ENCODE peak calls at places on chromosomes 16 and 17, in four cellular contexts. J is aorta; X is sigmoid colon; M is CD8-positive, alpha-beta memory T cell. T is an unnamed sample.

GRCh38 chr17:43854498-43854897 is 7.5 kb downstream of the CD300LG start:
- DNase-seq in J (no peak), X (no peak), M (no peak), T (no peak)

GRCh38 chr16:788399-789126 is at the start of gene CHTF18:
- DNase-seq in J (peak; percentile 94), X (peak; percentile 94), M (peak; percentile 94), T (peak; percentile 93)

GRCh38 chr17:55540414-55541091 is 29.3 kb upstream of the SMIM36 start:
- DNase-seq in J (no peak), X (no peak), M (no peak), T (no peak)

GRCh38 chr17:40818343-40818732 is 4.1 kb downstream of the KRT10 start:
- DNase-seq in J (no peak), X (no peak), M (no peak), T (no peak)

GRCh38 chr16:61934591-61934990 is 101.6 kb downstream of the CDH8 start:
- DNase-seq in J (no peak), X (no peak), M (no peak), T (no peak)

GRCh38 chr17:29434550-29434949 is 44.4 kb downstream of the TAOK1 start:
- DNase-seq in J (no peak), X (no peak), M (no peak), T (no peak)

GRCh38 chr17:7393613-7394451 is 493 bp downstream of the PLSCR3 start:
- DNase-seq in J (no peak), X (peak; percentile 76), M (peak; percentile 75), T (peak; percentile 74)

GRCh38 chr16:90020838-90021382 is 1.7 kb upstream of the DBNDD1 start:
- DNase-seq in J (no peak), X (no peak), M (no peak), T (no peak)

GRCh38 chr17:19014628-19015215 is 10.2 kb upstream of the FAM83G start:
- DNase-seq in J (peak; percentile 40), X (no peak), M (no peak), T (no peak)

GRCh38 chr17:68204736-68205135 is 43.1 kb upstream of the AMZ2 start:
- DNase-seq in J (no peak), X (no peak), M (no peak), T (no peak)

GRCh38 chr16:80526418-80527061 is 14.3 kb upstream of the DYNLRB2 start:
- DNase-seq in J (peak; percentile 48), X (no peak), M (peak; percentile 46), T (peak; percentile 9)

GRCh38 chr16:82055117-82055516 is 20.1 kb downstream of the HSD17B2 start:
- DNase-seq in J (no peak), X (no peak), M (no peak), T (no peak)

GRCh38 chr17:50798424-50799344 is 31.4 kb upstream of the ANKRD40CL start:
- DNase-seq in J (no peak), X (no peak), M (no peak), T (no peak)

GRCh38 chr17:57403241-57403640 is 146.9 kb downstream of the MSI2 start:
- DNase-seq in J (no peak), X (no peak), M (no peak), T (no peak)

GRCh38 chr17:52134641-52135040 is 23.9 kb downstream of the CA10 start:
- DNase-seq in J (no peak), X (no peak), M (no peak), T (no peak)

GRCh38 chr17:17675925-17676534 is 5.2 kb upstream of the RAI1 start:
- DNase-seq in J (no peak), X (no peak), M (peak; percentile 45), T (no peak)

GRCh38 chr17:44024271-44024663 is 9.5 kb upstream of the TMEM101 start:
- DNase-seq in J (no peak), X (no peak), M (no peak), T (no peak)

GRCh38 chr17:142102-142661 is 4.8 kb downstream of the SCGB1C2 start:
- DNase-seq in J (peak; percentile 38), X (peak; percentile 61), M (no peak), T (no peak)

GRCh38 chr17:17190188-17190587 is 15.9 kb downstream of the PLD6 start:
- DNase-seq in J (no peak), X (no peak), M (no peak), T (no peak)

GRCh38 chr16:63938661-63939060 is 1183.2 kb downstream of the CDH11 start:
- DNase-seq in J (no peak), X (no peak), M (no peak), T (no peak)

GRCh38 chr16:87836346-87836843 is 32.9 kb downstream of the SLC7A5 start:
- DNase-seq in J (no peak), X (no peak), M (no peak), T (no peak)

GRCh38 chr16:87836844-87837581 is 32.3 kb downstream of the SLC7A5 start:
- DNase-seq in J (no peak), X (no peak), M (no peak), T (no peak)

GRCh38 chr16:87834668-87835473 is 34.4 kb downstream of the SLC7A5 start:
- DNase-seq in J (no peak), X (peak; percentile 85), M (no peak), T (no peak)

GRCh38 chr16:87834015-87834667 is 35.2 kb downstream of the SLC7A5 start:
- DNase-seq in J (no peak), X (no peak), M (no peak), T (no peak)

GRCh38 chr16:87835882-87836331 is 33.4 kb downstream of the SLC7A5 start:
- DNase-seq in J (no peak), X (no peak), M (no peak), T (no peak)
- H3K27ac ChIP-seq in J (no peak overlapping the region), X (no peak overlapping the region), M (no peak overlapping the region), T (no peak overlapping the region)

DNA sequence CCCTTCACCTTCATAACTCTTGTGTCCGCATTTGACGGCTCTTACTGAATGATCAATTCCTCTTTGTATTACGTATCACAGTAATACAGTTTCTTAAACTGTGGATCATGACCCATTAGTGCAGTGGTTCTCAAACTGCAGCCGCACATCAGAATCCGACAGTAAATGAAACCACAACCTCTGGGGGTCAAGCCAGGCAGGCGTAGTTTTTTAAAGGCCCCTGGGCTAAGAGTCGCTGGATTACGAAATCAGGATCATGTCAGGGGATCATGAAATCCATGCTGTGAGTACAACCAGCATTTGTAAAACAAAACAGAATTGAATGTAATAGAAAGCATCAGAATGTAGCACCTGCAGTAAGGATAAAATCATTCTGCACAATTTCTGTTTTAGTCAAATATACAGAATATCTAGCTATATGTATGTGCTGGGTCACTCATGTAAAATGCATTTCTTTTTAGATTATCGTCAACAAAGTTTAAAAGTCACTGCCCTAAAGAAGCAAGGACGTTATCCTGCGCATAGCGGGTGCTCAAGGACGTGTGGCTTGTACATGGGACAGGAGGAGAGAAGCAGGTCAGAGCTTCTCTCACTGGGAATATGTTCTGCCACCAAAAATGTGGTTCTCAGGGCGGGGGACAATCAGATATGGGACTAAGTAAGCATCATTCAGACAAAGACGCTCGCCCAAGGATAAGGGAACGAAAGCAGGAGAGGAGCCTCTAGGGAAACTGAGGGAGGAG is 113.1 kb downstream of the ZFHX3 start:
- DNase-seq in J (no peak), X (peak; percentile 74), M (no peak), T (no peak)
- H3K4me1 ChIP-seq in J (peaks cover 5% of the 10 kb centered on the region), X (peaks cover 88% of the 10 kb centered on the region), M (no peaks in the 10 kb centered on the region), T (no peaks in the 10 kb centered on the region)

GRCh38 chr17:39210093-39210434 is 10.0 kb downstream of the RPL19 start:
- DNase-seq in J (no peak), X (no peak), M (no peak), T (no peak)
- H3K27ac ChIP-seq in J (peak overlapping the region; percentile 34), X (peak overlapping the region; percentile 57), M (no peak overlapping the region), T (no peak overlapping the region)

GRCh38 chr16:75471723-75472634 is 7.5 kb upstream of the TMEM170A start:
- DNase-seq in J (peak; percentile 54), X (peak; percentile 78), M (peak; percentile 37), T (no peak)
- H3K4me1 ChIP-seq in J (no peaks in the 10 kb centered on the region), X (no peaks in the 10 kb centered on the region), M (no peaks in the 10 kb centered on the region), T (no peaks in the 10 kb centered on the region)

DNA sequence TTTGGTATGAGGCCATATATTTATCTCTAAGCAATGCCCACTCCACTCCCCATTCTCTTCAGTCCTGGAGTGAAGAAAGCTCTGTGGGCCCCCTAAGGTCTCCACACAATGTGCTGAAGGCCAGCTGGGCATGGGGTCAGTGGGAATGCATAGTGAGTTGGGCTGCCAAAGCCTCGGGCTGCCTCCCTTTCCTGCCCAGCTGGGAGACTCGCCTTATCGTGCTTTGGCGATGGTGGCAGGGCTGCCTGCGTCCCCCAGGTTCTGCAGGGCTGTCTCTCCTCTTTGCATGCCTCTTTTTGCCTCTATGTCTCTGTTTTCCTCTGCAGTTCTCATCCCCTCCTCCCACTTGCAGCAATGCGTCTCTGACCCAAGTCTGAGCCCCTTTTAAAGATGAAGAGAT is 116.5 kb downstream of the CYLD start:
- DNase-seq in J (no peak), X (no peak), M (no peak), T (no peak)
- H3K27ac ChIP-seq in J (no peak overlapping the region), X (no peak overlapping the region), M (no peak overlapping the region), T (no peak overlapping the region)

GRCh38 chr16:85437161-85438052 is 175.7 kb upstream of the GSE1 start:
- DNase-seq in J (peak; percentile 64), X (peak; percentile 80), M (no peak), T (no peak)
- H3K4me1 ChIP-seq in J (no peaks in the 10 kb centered on the region), X (peaks cover 22% of the 10 kb centered on the region), M (no peaks in the 10 kb centered on the region), T (no peaks in the 10 kb centered on the region)

GRCh38 chr17:37831492-37831891 is 86.6 kb upstream of the HNF1B start:
- DNase-seq in J (no peak), X (no peak), M (no peak), T (no peak)
- H3K27ac ChIP-seq in J (no peak overlapping the region), X (no peak overlapping the region), M (no peak overlapping the region), T (no peak overlapping the region)

DNA sequence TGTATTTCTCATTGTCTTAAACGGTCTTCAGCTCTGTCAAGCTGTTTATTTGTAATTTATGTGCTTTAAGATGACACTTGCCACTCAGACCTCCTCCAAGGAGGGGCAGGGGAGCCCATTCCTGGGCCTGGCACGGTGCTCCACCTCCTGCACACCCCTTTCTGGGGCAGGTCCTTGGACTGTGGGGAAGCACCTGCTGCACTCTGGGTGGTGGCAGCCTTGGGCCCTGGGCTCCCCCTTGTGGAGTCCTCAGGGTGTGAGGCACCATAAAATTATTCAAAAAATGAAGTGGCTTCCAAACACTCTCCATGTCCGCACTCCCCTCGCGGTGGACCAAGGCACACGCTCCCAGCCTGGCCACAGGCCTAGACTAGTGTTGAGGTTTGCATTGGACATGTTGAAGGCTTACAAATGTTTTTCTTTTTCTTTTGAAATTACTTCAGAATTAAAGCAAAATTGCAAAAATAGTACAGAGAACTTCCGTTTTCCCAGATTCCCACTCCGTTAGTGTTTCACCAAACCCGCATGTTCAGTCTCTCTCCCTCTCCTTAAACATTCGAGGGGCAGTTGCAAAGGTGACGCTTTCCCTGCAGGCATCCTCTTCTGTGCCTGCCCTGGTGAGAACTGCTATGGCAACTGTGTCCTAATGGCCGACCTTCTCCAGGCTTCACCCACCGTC is 32.4 kb downstream of the FOXK2 start:
- DNase-seq in J (peak; percentile 85), X (peak; percentile 91), M (peak; percentile 60), T (peak; percentile 56)
- H3K4me1 ChIP-seq in J (peaks cover 2% of the 10 kb centered on the region), X (peaks cover 81% of the 10 kb centered on the region), M (peaks cover 10% of the 10 kb centered on the region), T (no peaks in the 10 kb centered on the region)

GRCh38 chr16:2720063-2720455 is at the start of gene PRSS27:
- DNase-seq in J (no peak), X (no peak), M (no peak), T (no peak)
- H3K27ac ChIP-seq in J (no peak within 1 kb of the TSS), X (peak within 1 kb of the TSS; percentile 79), M (no peak within 1 kb of the TSS), T (peak within 1 kb of the TSS; percentile 62)